ENCODE peak calls at places on chromosome 12, in four cellular contexts. J is central memory CD4-positive, alpha-beta T cell; M is NCI-H1092 treated with DMSO at 0.1 percent for 48 hours; O is stimulated activated CD4-positive, alpha-beta T cell treated with anti-CD3 and anti-CD28 coated beads, Interleukin-2, amount 100 ng/mL, for 48 hours. W is an unnamed sample.

GRCh38 chr12:57632369-57632897 is 568 bp downstream of the B4GALNT1 start:
- DNase-seq in O (no peak), M (peak; percentile 13), J (peak; percentile 17), W (no peak)

GRCh38 chr12:120421701-120422100 is 16.2 kb upstream of the COX6A1 start:
- DNase-seq in J (no peak), M (no peak), O (no peak), W (no peak)

GRCh38 chr12:47032644-47033043 is 46.8 kb upstream of the PCED1B start:
- DNase-seq in J (peak; percentile 46), M (peak; percentile 83), O (no peak), W (no peak)

GRCh38 chr12:29486972-29487371 is 10.5 kb downstream of the OVCH1 start:
- DNase-seq in M (no peak), J (no peak), O (no peak), W (no peak)

GRCh38 chr12:107492393-107493134 is 193.0 kb upstream of the PWP1 start:
- DNase-seq in M (no peak), J (no peak), O (no peak), W (no peak)

GRCh38 chr12:113214938-113215400 is 6.3 kb upstream of the TPCN1 start:
- DNase-seq in J (no peak), O (no peak), M (no peak), W (no peak)

GRCh38 chr12:78095623-78096022 is 264.9 kb downstream of the NAV3 start:
- DNase-seq in J (no peak), M (no peak), O (no peak), W (no peak)

GRCh38 chr12:41552507-41553047 is 364.5 kb downstream of the PDZRN4 start:
- DNase-seq in M (no peak), J (no peak), O (no peak), W (no peak)

GRCh38 chr12:6200266-6201198 is at the start of gene CD9:
- DNase-seq in O (no peak), J (no peak), M (no peak), W (no peak)

GRCh38 chr12:62700091-62700490 is 233.5 kb downstream of the MON2 start:
- DNase-seq in M (no peak), O (no peak), J (no peak), W (no peak)

GRCh38 chr12:114668151-114668891 is 15.7 kb downstream of the TBX3 start:
- DNase-seq in J (no peak), O (no peak), M (peak; percentile 50), W (no peak)

GRCh38 chr12:10048531-10048930 is 18.0 kb downstream of the CLEC9A start:
- DNase-seq in J (no peak), O (no peak), M (no peak), W (no peak)

GRCh38 chr12:46585854-46586621 is 213.5 kb upstream of the SLC38A2 start:
- DNase-seq in O (no peak), J (peak; percentile 57), M (no peak), W (peak; percentile 10)

GRCh38 chr12:80509781-80510556 is 65.9 kb downstream of the PTPRQ start:
- DNase-seq in M (no peak), J (no peak), O (no peak), W (no peak)

GRCh38 chr12:108046633-108047032 is 82.5 kb upstream of the WSCD2 start:
- DNase-seq in O (no peak), M (no peak), J (no peak), W (no peak)

GRCh38 chr12:129001-129400 is 62.4 kb downstream of the IQSEC3 start:
- DNase-seq in O (no peak), J (no peak), M (no peak), W (no peak)

GRCh38 chr12:104376650-104377506 is 73.3 kb downstream of the EID3 start:
- DNase-seq in J (no peak), M (no peak), O (no peak), W (no peak)

GRCh38 chr12:108430245-108430644 is 84.8 kb upstream of the FICD start:
- DNase-seq in J (no peak), M (no peak), O (no peak), W (no peak)

GRCh38 chr12:69385038-69385437 is 25.5 kb downstream of the YEATS4 start:
- DNase-seq in M (no peak), J (no peak), O (no peak), W (no peak)

GRCh38 chr12:106170285-106170684 is 31.5 kb upstream of the NUAK1 start:
- DNase-seq in M (no peak), J (no peak), O (no peak), W (no peak)

GRCh38 chr12:32418903-32419519 is 19.7 kb downstream of the FGD4 start:
- DNase-seq in O (no peak), J (no peak), M (no peak), W (no peak)

GRCh38 chr12:71691504-71692129 is 5.7 kb downstream of the TMEM19 start:
- DNase-seq in O (no peak), J (no peak), M (peak; percentile 24), W (no peak)

GRCh38 chr12:2290516-2291065 is 237.8 kb downstream of the CACNA1C start:
- DNase-seq in J (no peak), O (no peak), M (no peak), W (no peak)

GRCh38 chr12:38847247-38847646 is 58.1 kb downstream of the CPNE8 start:
- DNase-seq in J (no peak), M (no peak), O (no peak), W (no peak)

GRCh38 chr12:123269395-123269892 is 2.2 kb downstream of the CDK2AP1 start:
- DNase-seq in J (peak; percentile 13), O (no peak), M (peak; percentile 74), W (no peak)

GRCh38 chr12:96510306-96510764 is 21.0 kb downstream of the CFAP54 start:
- DNase-seq in J (no peak), O (no peak), M (no peak), W (no peak)

GRCh38 chr12:50677858-50678257 is 86.0 kb upstream of the ATF1 start:
- DNase-seq in M (no peak), O (no peak), J (no peak), W (no peak)

GRCh38 chr12:47881826-47882427 is 22.9 kb downstream of the VDR start:
- DNase-seq in J (no peak), O (no peak), M (no peak), W (no peak)

GRCh38 chr12:80045594-80045993 is 53.7 kb upstream of the OTOGL start:
- DNase-seq in O (no peak), J (no peak), M (no peak), W (no peak)

GRCh38 chr12:88562151-88562550 is 18.1 kb downstream of the KITLG start:
- DNase-seq in J (no peak), M (no peak), O (no peak), W (no peak)

GRCh38 chr12:68451261-68452091 is 119.3 kb upstream of the MDM1 start:
- DNase-seq in M (peak; percentile 44), O (peak; percentile 33), J (peak; percentile 32), W (peak; percentile 6)

GRCh38 chr12:132456944-132457495 is 32.9 kb upstream of the FBRSL1 start:
- DNase-seq in J (no peak), O (no peak), M (no peak), W (no peak)

GRCh38 chr12:68374315-68374982 is 42.3 kb upstream of the MDM1 start:
- DNase-seq in J (peak; percentile 54), O (peak; percentile 43), M (no peak), W (peak; percentile 46)

GRCh38 chr12:2348477-2348852 is 295.7 kb downstream of the CACNA1C start:
- DNase-seq in J (no peak), M (no peak), O (no peak), W (no peak)

GRCh38 chr12:112602150-112602549 is 183.4 kb downstream of the PTPN11 start:
- DNase-seq in M (no peak), J (no peak), O (no peak), W (no peak)

GRCh38 chr12:59716049-59716448 is 120.2 kb downstream of the SLC16A7 start:
- DNase-seq in O (no peak), J (no peak), M (no peak), W (no peak)

W was measured in activated CD8-positive, alpha-beta memory T cell treated with anti-CD3 and anti-CD28 coated beads for 4 hours.